ENCODE peak calls at places on chromosomes 16 and 17, in four cellular contexts. D is GM12878, X is HEK293T, G is HepG2. S is an unnamed sample.

GRCh38 chr16:75402821-75403475 is 30.4 kb downstream of the CFDP1 start:
- DNase-seq in G (peak; percentile 36), D (no peak), X (peak; percentile 13), S (peak; percentile 36)

GRCh38 chr17:10875984-10876555 is 38.2 kb upstream of the PIRT start:
- DNase-seq in G (peak; percentile 40), X (peak; percentile 61), D (no peak), S (peak; percentile 47)

GRCh38 chr17:43042025-43042424 is 17.0 kb downstream of the RND2 start:
- DNase-seq in G (no peak), D (no peak), X (no peak), S (peak; percentile 32)

GRCh38 chr16:85609539-85609938 is 3.6 kb upstream of the GSE1 start:
- DNase-seq in X (no peak), D (no peak), G (no peak), S (no peak)

GRCh38 chr16:86391987-86392386 is 118.3 kb upstream of the FOXF1 start:
- DNase-seq in D (no peak), X (no peak), G (no peak), S (no peak)

GRCh38 chr17:34755981-34756669 is 176.7 kb downstream of the TMEM132E start:
- DNase-seq in X (no peak), G (no peak), D (no peak), S (no peak)

GRCh38 chr16:88400186-88400585 is 17.4 kb downstream of the ZNF469 start:
- DNase-seq in D (no peak), G (no peak), X (no peak), S (no peak)

GRCh38 chr16:2493608-2494007 is 18.7 kb downstream of the TBC1D24 start:
- DNase-seq in G (no peak), D (no peak), X (no peak), S (no peak)

GRCh38 chr16:25264599-25264998 is 7.0 kb upstream of the ZKSCAN2 start:
- DNase-seq in D (no peak), X (no peak), G (no peak), S (peak; percentile 18)

GRCh38 chr17:8025176-8025911 is 13.5 kb upstream of the ALOX15B start:
- DNase-seq in X (no peak), G (no peak), D (no peak), S (no peak)

GRCh38 chr16:81705261-81705660 is 73.8 kb upstream of the PLCG2 start:
- DNase-seq in X (no peak), D (no peak), G (no peak), S (no peak)

GRCh38 chr17:77769215-77769614 is 189.3 kb upstream of the TNRC6C start:
- DNase-seq in X (no peak), D (no peak), G (no peak), S (no peak)

GRCh38 chr17:77771145-77771544 is 187.4 kb upstream of the TNRC6C start:
- DNase-seq in D (no peak), G (no peak), X (no peak), S (no peak)

GRCh38 chr17:77771587-77771986 is 186.9 kb upstream of the TNRC6C start:
- DNase-seq in G (no peak), X (no peak), D (no peak), S (no peak)

GRCh38 chr17:77769762-77770161 is 188.7 kb upstream of the TNRC6C start:
- DNase-seq in G (no peak), D (no peak), X (no peak), S (no peak)

DNA sequence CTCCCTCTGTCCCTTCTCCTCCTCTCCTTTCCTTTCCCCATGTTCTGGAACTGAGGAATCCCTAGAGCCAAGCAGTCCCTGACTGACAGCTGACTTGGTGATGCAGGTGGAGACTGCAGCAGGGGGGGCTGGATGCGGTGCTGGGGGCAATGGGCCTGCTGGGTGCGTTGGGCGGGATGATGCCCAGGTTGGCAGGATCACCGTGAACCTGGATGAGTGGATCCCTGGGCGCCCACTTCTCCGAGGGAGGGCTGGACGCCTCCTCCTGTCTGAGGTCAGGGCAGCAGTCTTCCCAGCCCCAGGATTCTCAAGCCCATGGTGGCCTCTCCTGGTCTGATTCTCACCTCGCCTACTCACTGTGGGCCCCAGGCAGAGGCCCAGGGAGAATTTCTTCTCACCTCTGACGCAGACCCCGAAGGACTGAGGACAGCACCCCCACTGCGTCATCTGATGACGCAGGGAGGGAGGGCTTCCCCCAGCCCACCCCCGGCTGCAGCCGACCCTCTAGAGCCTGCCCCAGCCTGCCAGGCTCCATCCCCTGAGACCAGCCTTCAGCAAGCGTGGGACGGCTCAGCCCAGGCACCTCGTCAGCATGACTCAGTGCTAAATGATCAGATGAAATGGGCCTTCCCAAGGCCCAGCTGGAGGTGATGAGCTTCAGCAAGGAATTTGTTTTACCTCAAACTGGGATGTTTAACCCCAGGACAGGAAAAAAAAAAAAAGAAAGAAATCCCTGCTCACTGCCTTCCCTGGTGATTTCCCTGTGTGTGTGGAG is 188.0 kb upstream of the TNRC6C start:
- DNase-seq in G (no peak), D (no peak), X (no peak), S (peak; percentile 57)
- TF ChIP-seq TARDBP in G (no peak), D (no peak), X (no peak), S (no peak)

GRCh38 chr17:39486242-39486641 is 25.0 kb downstream of the CDK12 start:
- DNase-seq in X (no peak), G (no peak), D (no peak), S (no peak)
- TF ChIP-seq FOXM1 in X (no peak), G (no peak), D (no peak), S (no peak)

DNA sequence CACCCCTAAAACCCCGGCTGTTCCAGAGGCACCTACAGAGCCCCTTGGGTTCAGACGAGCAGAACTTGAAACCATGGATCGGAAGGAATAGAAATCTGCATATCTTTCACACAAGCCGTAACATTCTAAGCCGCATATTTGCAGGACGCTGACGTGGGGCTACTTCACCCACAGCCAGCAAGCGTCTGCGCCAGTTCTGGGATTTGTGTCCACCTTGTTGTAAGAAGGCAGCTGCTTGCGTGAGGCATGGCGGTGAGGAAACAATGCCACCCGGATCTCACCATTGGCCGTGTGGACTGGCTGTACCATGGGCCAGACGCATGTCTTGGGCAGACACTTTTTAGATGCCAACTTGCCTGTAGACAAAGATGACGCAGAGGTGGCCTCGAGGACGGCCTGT is 34.5 kb downstream of the TNFRSF13B start:
- DNase-seq in G (no peak), X (no peak), D (no peak), S (no peak)
- TF ChIP-seq TARDBP in G (no peak), X (no peak), D (no peak), S (no peak)

GRCh38 chr17:21215935-21216334 is 2.0 kb upstream of the TMEM11 start:
- DNase-seq in X (no peak), G (no peak), D (no peak), S (no peak)

GRCh38 chr17:21214015-21214776 is at the start of gene TMEM11:
- DNase-seq in G (peak; percentile 86), D (peak; percentile 71), X (peak; percentile 97), S (peak; percentile 88)

GRCh38 chr17:21213491-21214014 is 408 bp downstream of the TMEM11 start:
- DNase-seq in X (peak; percentile 43), D (no peak), G (no peak), S (peak; percentile 76)

GRCh38 chr17:21213005-21213404 is 956 bp downstream of the TMEM11 start:
- DNase-seq in D (no peak), G (no peak), X (no peak), S (no peak)

GRCh38 chr17:21214777-21215541 is 998 bp upstream of the TMEM11 start:
- DNase-seq in G (no peak), X (no peak), D (no peak), S (no peak)
- TF ChIP-seq FOXM1 in G (no peak), X (no peak), D (no peak), S (no peak)

DNA sequence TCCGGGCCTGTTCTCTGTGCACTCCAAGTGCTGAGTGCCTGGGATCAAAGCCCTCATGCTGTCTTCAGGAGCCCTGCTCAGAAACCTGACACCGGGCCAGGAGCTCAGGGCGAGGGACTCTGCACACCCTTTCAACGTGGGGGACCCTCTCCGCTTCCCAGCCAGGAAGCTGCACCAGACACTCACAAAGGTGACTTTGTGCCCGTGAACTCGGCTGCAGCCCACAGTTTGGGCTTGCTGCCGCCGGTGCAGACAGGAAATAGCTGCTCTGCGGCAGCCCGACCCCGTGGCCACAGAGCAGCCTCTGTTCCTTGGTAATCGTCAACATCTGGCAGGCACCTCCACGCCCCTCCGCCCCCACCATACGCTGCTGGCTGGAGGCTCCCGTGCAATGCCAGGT is 93.4 kb upstream of the METRNL start:
- DNase-seq in X (no peak), G (no peak), D (no peak), S (no peak)
- TF ChIP-seq TARDBP in X (no peak), G (no peak), D (no peak), S (no peak)